ENCODE peak calls at places on chromosomes 3 and 15, in ten cellular contexts. One of them, this sample, is unnamed. For H3K36me3, the result is how much of the 10 kb centered on the place peaks cover.

GRCh38 chr3:34256791-34257190 is 458.4 kb downstream of the PDCD6IP start:
- DNase-seq in CD4-positive, alpha-beta memory T cell: no peak
- DNase-seq in upper lobe of right lung: no peak
- DNase-seq in bronchial epithelial cell: no peak
- DNase-seq in mesenchymal stem cell: no peak
- DNase-seq in BJ: no peak
- DNase-seq in heart left ventricle: no peak
- DNase-seq in kidney: no peak
- DNase-seq in tibial artery: no peak
- DNase-seq in trophoblast cell: no peak
- DNase-seq in this sample: no peak

GRCh38 chr15:33581032-33581431 is 270.3 kb downstream of the RYR3 start:
- DNase-seq in CD4-positive, alpha-beta memory T cell: no peak
- DNase-seq in upper lobe of right lung: no peak
- DNase-seq in bronchial epithelial cell: peak
- DNase-seq in mesenchymal stem cell: no peak
- DNase-seq in BJ: no peak
- DNase-seq in heart left ventricle: no peak
- DNase-seq in kidney: no peak
- DNase-seq in tibial artery: no peak
- DNase-seq in trophoblast cell: no peak
- DNase-seq in this sample: no peak

GRCh38 chr3:58173670-58174472 is 36.9 kb downstream of the DNASE1L3 start:
- DNase-seq in CD4-positive, alpha-beta memory T cell: no peak
- DNase-seq in upper lobe of right lung: no peak
- DNase-seq in bronchial epithelial cell: peak
- DNase-seq in mesenchymal stem cell: no peak
- DNase-seq in BJ: no peak
- DNase-seq in heart left ventricle: peak
- DNase-seq in kidney: no peak
- DNase-seq in tibial artery: no peak
- DNase-seq in trophoblast cell: peak
- DNase-seq in this sample: peak

GRCh38 chr3:134367412-134367811 is 6.8 kb downstream of the AMOTL2 start:
- DNase-seq in CD4-positive, alpha-beta memory T cell: no peak
- DNase-seq in upper lobe of right lung: peak
- DNase-seq in bronchial epithelial cell: no peak
- DNase-seq in mesenchymal stem cell: no peak
- DNase-seq in BJ: no peak
- DNase-seq in heart left ventricle: peak
- DNase-seq in kidney: peak
- DNase-seq in tibial artery: peak
- DNase-seq in trophoblast cell: no peak
- DNase-seq in this sample: peak

GRCh38 chr3:94115482-94115881 is 52.6 kb downstream of the NSUN3 start:
- DNase-seq in CD4-positive, alpha-beta memory T cell: no peak
- DNase-seq in upper lobe of right lung: no peak
- DNase-seq in bronchial epithelial cell: peak
- DNase-seq in mesenchymal stem cell: peak
- DNase-seq in BJ: no peak
- DNase-seq in heart left ventricle: no peak
- DNase-seq in kidney: no peak
- DNase-seq in tibial artery: no peak
- DNase-seq in trophoblast cell: peak
- DNase-seq in this sample: no peak

GRCh38 chr3:160986060-160986459 is 119.1 kb downstream of the B3GALNT1 start:
- DNase-seq in CD4-positive, alpha-beta memory T cell: no peak
- DNase-seq in upper lobe of right lung: no peak
- DNase-seq in bronchial epithelial cell: no peak
- DNase-seq in mesenchymal stem cell: no peak
- DNase-seq in BJ: no peak
- DNase-seq in heart left ventricle: no peak
- DNase-seq in kidney: no peak
- DNase-seq in tibial artery: no peak
- DNase-seq in trophoblast cell: peak
- DNase-seq in this sample: no peak

GRCh38 chr15:77504310-77504709 is 83.6 kb downstream of the HMG20A start:
- DNase-seq in CD4-positive, alpha-beta memory T cell: no peak
- DNase-seq in upper lobe of right lung: peak
- DNase-seq in bronchial epithelial cell: no peak
- DNase-seq in mesenchymal stem cell: no peak
- DNase-seq in BJ: no peak
- DNase-seq in heart left ventricle: no peak
- DNase-seq in kidney: no peak
- DNase-seq in tibial artery: no peak
- DNase-seq in trophoblast cell: no peak
- DNase-seq in this sample: no peak

GRCh38 chr3:50194903-50195500 is 3.6 kb downstream of the GNAT1 start:
- DNase-seq in CD4-positive, alpha-beta memory T cell: no peak
- DNase-seq in upper lobe of right lung: no peak
- DNase-seq in bronchial epithelial cell: peak
- DNase-seq in mesenchymal stem cell: no peak
- DNase-seq in BJ: no peak
- DNase-seq in heart left ventricle: no peak
- DNase-seq in kidney: no peak
- DNase-seq in tibial artery: no peak
- DNase-seq in trophoblast cell: no peak
- DNase-seq in this sample: no peak

GRCh38 chr15:62269504-62269903 is 104.4 kb upstream of the C2CD4B start:
- DNase-seq in CD4-positive, alpha-beta memory T cell: no peak
- DNase-seq in upper lobe of right lung: no peak
- DNase-seq in bronchial epithelial cell: no peak
- DNase-seq in mesenchymal stem cell: peak
- DNase-seq in BJ: no peak
- DNase-seq in heart left ventricle: no peak
- DNase-seq in kidney: no peak
- DNase-seq in tibial artery: no peak
- DNase-seq in trophoblast cell: no peak
- DNase-seq in this sample: no peak

GRCh38 chr3:157441102-157441622 is 4.5 kb downstream of the PTX3 start:
- DNase-seq in CD4-positive, alpha-beta memory T cell: no peak
- DNase-seq in upper lobe of right lung: no peak
- DNase-seq in bronchial epithelial cell: no peak
- DNase-seq in mesenchymal stem cell: no peak
- DNase-seq in BJ: no peak
- DNase-seq in heart left ventricle: no peak
- DNase-seq in kidney: no peak
- DNase-seq in tibial artery: no peak
- DNase-seq in trophoblast cell: no peak
- DNase-seq in this sample: no peak

GRCh38 chr3:194136519-194137313 is 768 bp downstream of the HES1 start:
- DNase-seq in CD4-positive, alpha-beta memory T cell: peak
- DNase-seq in upper lobe of right lung: peak
- DNase-seq in bronchial epithelial cell: peak
- DNase-seq in mesenchymal stem cell: peak
- DNase-seq in BJ: peak
- DNase-seq in heart left ventricle: peak
- DNase-seq in kidney: peak
- DNase-seq in tibial artery: peak
- DNase-seq in trophoblast cell: peak
- DNase-seq in this sample: peak

GRCh38 chr3:132254076-132254755 is 63.0 kb upstream of the ACP3 start:
- DNase-seq in CD4-positive, alpha-beta memory T cell: no peak
- DNase-seq in upper lobe of right lung: no peak
- DNase-seq in bronchial epithelial cell: peak
- DNase-seq in mesenchymal stem cell: no peak
- DNase-seq in BJ: no peak
- DNase-seq in heart left ventricle: no peak
- DNase-seq in kidney: no peak
- DNase-seq in tibial artery: no peak
- DNase-seq in trophoblast cell: peak
- DNase-seq in this sample: no peak

DNA sequence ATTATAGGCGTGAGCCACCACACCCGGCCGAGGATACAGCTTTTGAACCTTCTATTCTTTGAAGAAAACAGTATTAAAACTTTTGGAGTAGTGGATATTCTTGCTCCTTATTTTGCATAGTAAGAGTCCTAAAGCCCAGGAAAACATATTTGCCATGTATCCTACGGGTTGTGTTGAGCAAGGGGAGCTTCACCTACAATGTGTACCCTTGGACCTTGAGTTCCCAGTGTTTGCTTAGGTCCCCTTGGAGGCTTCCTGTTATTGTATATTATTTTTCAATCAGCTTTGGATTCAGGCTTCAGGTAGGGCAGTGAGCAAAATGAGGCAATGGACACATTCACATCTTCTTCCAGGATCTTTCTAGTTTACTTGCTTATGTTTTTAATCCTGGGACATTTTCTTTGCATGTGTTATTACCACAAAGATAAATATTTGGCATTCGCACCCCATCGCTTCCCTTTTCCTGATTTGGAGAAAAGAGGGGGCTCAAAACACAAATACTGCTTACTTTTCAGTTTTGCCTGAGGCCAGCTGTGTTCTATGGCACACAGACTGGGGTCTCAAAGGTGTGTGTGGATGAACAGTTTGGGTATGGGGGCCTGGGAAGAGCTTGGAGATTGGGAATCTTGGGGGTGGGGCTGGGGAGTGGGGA is 88.7 kb downstream of the FNDC3B start:
- DNase-seq in CD4-positive, alpha-beta memory T cell: no peak
- DNase-seq in upper lobe of right lung: no peak
- DNase-seq in bronchial epithelial cell: no peak
- DNase-seq in mesenchymal stem cell: peak
- DNase-seq in BJ: no peak
- DNase-seq in heart left ventricle: no peak
- DNase-seq in kidney: no peak
- DNase-seq in tibial artery: no peak
- DNase-seq in trophoblast cell: no peak
- DNase-seq in this sample: no peak
- H3K36me3 ChIP-seq in CD4-positive, alpha-beta memory T cell: under half
- H3K36me3 ChIP-seq in upper lobe of right lung: under half
- H3K36me3 ChIP-seq in bronchial epithelial cell: under half
- H3K36me3 ChIP-seq in mesenchymal stem cell: under half
- H3K36me3 ChIP-seq in BJ: under half
- H3K36me3 ChIP-seq in heart left ventricle: under half
- H3K36me3 ChIP-seq in kidney: under half
- H3K36me3 ChIP-seq in tibial artery: under half
- H3K36me3 ChIP-seq in trophoblast cell: under half
- H3K36me3 ChIP-seq in this sample: under half

DNA sequence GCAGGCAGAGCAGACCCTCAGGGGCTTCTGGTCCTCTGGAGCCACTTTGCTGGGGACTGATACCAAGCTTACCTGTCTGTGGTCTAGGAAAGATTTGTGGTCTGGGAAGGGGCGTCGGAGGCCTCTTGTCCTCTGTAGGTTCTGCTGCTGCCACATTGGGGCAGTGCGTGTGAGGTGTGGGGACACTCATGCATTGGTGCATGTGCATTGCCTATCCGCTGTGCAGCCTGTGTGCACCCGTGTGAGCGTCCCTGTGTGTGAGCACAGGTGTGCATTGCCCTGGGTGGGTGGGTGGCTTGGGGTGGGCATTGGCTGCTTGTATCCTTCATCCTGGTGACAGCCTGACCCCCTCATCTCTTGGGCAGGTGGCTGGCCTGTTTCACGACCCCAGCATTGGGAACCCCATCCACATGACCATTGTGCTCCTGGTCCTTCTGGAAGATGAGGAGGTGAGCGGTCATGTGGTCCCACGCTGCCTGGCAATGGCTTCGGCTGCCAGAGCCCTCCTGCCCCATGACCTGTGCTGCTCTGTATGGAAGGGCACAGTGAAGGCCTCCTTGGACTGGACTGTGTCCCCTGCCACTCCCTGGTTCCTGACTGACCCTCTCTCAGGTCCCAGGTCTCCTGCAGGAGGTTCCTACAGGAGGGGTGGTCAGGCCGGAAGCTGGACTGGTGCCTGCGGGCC is 41.5 kb downstream of the SAXO2 start:
- DNase-seq in CD4-positive, alpha-beta memory T cell: no peak
- DNase-seq in upper lobe of right lung: peak
- DNase-seq in bronchial epithelial cell: no peak
- DNase-seq in mesenchymal stem cell: no peak
- DNase-seq in BJ: no peak
- DNase-seq in heart left ventricle: no peak
- DNase-seq in kidney: peak
- DNase-seq in tibial artery: no peak
- DNase-seq in trophoblast cell: no peak
- DNase-seq in this sample: no peak
- H3K36me3 ChIP-seq in CD4-positive, alpha-beta memory T cell: under half
- H3K36me3 ChIP-seq in upper lobe of right lung: under half
- H3K36me3 ChIP-seq in bronchial epithelial cell: under half
- H3K36me3 ChIP-seq in mesenchymal stem cell: under half
- H3K36me3 ChIP-seq in BJ: under half
- H3K36me3 ChIP-seq in heart left ventricle: under half
- H3K36me3 ChIP-seq in kidney: under half
- H3K36me3 ChIP-seq in tibial artery: under half
- H3K36me3 ChIP-seq in trophoblast cell: under half
- H3K36me3 ChIP-seq in this sample: under half

DNA sequence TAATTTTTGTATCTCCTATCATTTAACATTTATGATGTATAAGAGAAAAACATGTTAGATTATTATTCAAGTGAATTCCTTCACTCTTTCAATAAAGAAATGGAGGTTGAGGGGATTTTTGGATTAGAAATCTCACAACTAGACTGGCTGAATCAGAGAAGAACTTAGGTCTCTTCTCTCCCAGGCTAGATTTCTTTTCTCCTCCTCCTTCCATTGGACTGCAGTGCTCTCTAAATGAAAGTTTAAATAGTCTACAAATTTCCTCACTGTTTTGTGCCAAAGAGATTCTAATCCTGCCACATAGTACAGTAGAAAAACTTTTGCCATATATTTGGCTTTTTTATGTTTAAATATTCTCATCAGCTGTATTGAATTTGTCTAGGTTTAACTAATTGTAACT is 65.8 kb downstream of the ECT2 start:
- DNase-seq in CD4-positive, alpha-beta memory T cell: no peak
- DNase-seq in upper lobe of right lung: no peak
- DNase-seq in bronchial epithelial cell: no peak
- DNase-seq in mesenchymal stem cell: no peak
- DNase-seq in BJ: no peak
- DNase-seq in heart left ventricle: no peak
- DNase-seq in kidney: no peak
- DNase-seq in tibial artery: no peak
- DNase-seq in trophoblast cell: no peak
- DNase-seq in this sample: no peak
- H3K36me3 ChIP-seq in CD4-positive, alpha-beta memory T cell: under half
- H3K36me3 ChIP-seq in upper lobe of right lung: under half
- H3K36me3 ChIP-seq in bronchial epithelial cell: under half
- H3K36me3 ChIP-seq in mesenchymal stem cell: under half
- H3K36me3 ChIP-seq in BJ: under half
- H3K36me3 ChIP-seq in heart left ventricle: under half
- H3K36me3 ChIP-seq in kidney: under half
- H3K36me3 ChIP-seq in tibial artery: under half
- H3K36me3 ChIP-seq in trophoblast cell: under half
- H3K36me3 ChIP-seq in this sample: under half

DNA sequence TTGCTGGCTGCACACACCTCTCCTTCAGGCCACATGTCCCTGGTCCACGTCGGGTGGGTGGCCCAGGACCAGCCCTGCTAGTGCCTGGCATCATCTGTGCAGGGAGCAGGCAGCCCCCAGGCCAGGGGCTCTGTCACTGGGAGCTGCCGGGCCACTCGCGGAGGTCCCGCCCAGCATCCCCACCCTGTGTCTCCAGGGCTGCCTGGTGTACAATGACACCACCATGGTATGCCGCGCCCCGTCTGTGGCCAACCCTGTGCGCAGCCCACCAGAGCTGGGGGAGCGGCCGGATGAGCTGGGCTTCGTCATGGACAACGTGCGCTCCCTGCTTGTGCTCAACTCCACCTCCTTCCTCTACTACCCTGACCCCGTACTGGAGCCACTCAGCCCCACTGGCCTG is 34.3 kb downstream of the PLXNA1 start:
- DNase-seq in CD4-positive, alpha-beta memory T cell: no peak
- DNase-seq in upper lobe of right lung: no peak
- DNase-seq in bronchial epithelial cell: no peak
- DNase-seq in mesenchymal stem cell: no peak
- DNase-seq in BJ: no peak
- DNase-seq in heart left ventricle: no peak
- DNase-seq in kidney: no peak
- DNase-seq in tibial artery: no peak
- DNase-seq in trophoblast cell: no peak
- DNase-seq in this sample: no peak
- H3K36me3 ChIP-seq in CD4-positive, alpha-beta memory T cell: under half
- H3K36me3 ChIP-seq in upper lobe of right lung: half or more
- H3K36me3 ChIP-seq in bronchial epithelial cell: half or more
- H3K36me3 ChIP-seq in mesenchymal stem cell: half or more
- H3K36me3 ChIP-seq in BJ: half or more
- H3K36me3 ChIP-seq in heart left ventricle: half or more
- H3K36me3 ChIP-seq in kidney: under half
- H3K36me3 ChIP-seq in tibial artery: half or more
- H3K36me3 ChIP-seq in trophoblast cell: half or more
- H3K36me3 ChIP-seq in this sample: under half

This sample was measured in spleen.